ENCODE peak calls at places on chromosomes 11 and 22, in five cellular contexts. One of them, this sample, is unnamed.

GRCh38 chr11:6362185-6362867 is 27.9 kb upstream of the SMPD1 start:
- DNase-seq in caudate nucleus: no peak
- DNase-seq in activated CD8-positive, alpha-beta memory T cell treated with anti-CD3 and anti-CD28 coated beads for 48 hours: no peak
- DNase-seq in NCI-H510A treated with DMSO at 0.1 percent for 48 hours: no peak
- DNase-seq in lower lobe of right lung: peak; percentile 60
- DNase-seq in this sample: no peak

GRCh38 chr11:77672276-77672675 is 34.7 kb upstream of the CLNS1A start:
- DNase-seq in caudate nucleus: no peak
- DNase-seq in activated CD8-positive, alpha-beta memory T cell treated with anti-CD3 and anti-CD28 coated beads for 48 hours: no peak
- DNase-seq in NCI-H510A treated with DMSO at 0.1 percent for 48 hours: no peak
- DNase-seq in lower lobe of right lung: no peak
- DNase-seq in this sample: no peak

GRCh38 chr11:103359221-103359620 is 250.0 kb downstream of the DYNC2H1 start:
- DNase-seq in caudate nucleus: no peak
- DNase-seq in activated CD8-positive, alpha-beta memory T cell treated with anti-CD3 and anti-CD28 coated beads for 48 hours: no peak
- DNase-seq in NCI-H510A treated with DMSO at 0.1 percent for 48 hours: no peak
- DNase-seq in lower lobe of right lung: no peak
- DNase-seq in this sample: no peak

GRCh38 chr11:11170352-11171084 is 182.5 kb downstream of the CSNK2A3 start:
- DNase-seq in caudate nucleus: no peak
- DNase-seq in activated CD8-positive, alpha-beta memory T cell treated with anti-CD3 and anti-CD28 coated beads for 48 hours: no peak
- DNase-seq in NCI-H510A treated with DMSO at 0.1 percent for 48 hours: no peak
- DNase-seq in lower lobe of right lung: no peak
- DNase-seq in this sample: no peak

GRCh38 chr11:129366737-129367597 is 8.7 kb upstream of the BARX2 start:
- DNase-seq in caudate nucleus: no peak
- DNase-seq in activated CD8-positive, alpha-beta memory T cell treated with anti-CD3 and anti-CD28 coated beads for 48 hours: no peak
- DNase-seq in NCI-H510A treated with DMSO at 0.1 percent for 48 hours: no peak
- DNase-seq in lower lobe of right lung: no peak
- DNase-seq in this sample: no peak

GRCh38 chr11:94128171-94128745 is 383 bp upstream of the PANX1 start:
- DNase-seq in caudate nucleus: no peak
- DNase-seq in activated CD8-positive, alpha-beta memory T cell treated with anti-CD3 and anti-CD28 coated beads for 48 hours: no peak
- DNase-seq in NCI-H510A treated with DMSO at 0.1 percent for 48 hours: no peak
- DNase-seq in lower lobe of right lung: peak; percentile 57
- DNase-seq in this sample: no peak

GRCh38 chr11:27209562-27210005 is 153.4 kb downstream of the CCDC34 start:
- DNase-seq in caudate nucleus: no peak
- DNase-seq in activated CD8-positive, alpha-beta memory T cell treated with anti-CD3 and anti-CD28 coated beads for 48 hours: no peak
- DNase-seq in NCI-H510A treated with DMSO at 0.1 percent for 48 hours: no peak
- DNase-seq in lower lobe of right lung: no peak
- DNase-seq in this sample: no peak

GRCh38 chr11:71934213-71934612 is 5.4 kb downstream of the RNF121 start:
- DNase-seq in caudate nucleus: no peak
- DNase-seq in activated CD8-positive, alpha-beta memory T cell treated with anti-CD3 and anti-CD28 coated beads for 48 hours: no peak
- DNase-seq in NCI-H510A treated with DMSO at 0.1 percent for 48 hours: no peak
- DNase-seq in lower lobe of right lung: no peak
- DNase-seq in this sample: no peak

GRCh38 chr11:108751444-108751843 is 86.6 kb downstream of the DDX10 start:
- DNase-seq in caudate nucleus: no peak
- DNase-seq in activated CD8-positive, alpha-beta memory T cell treated with anti-CD3 and anti-CD28 coated beads for 48 hours: no peak
- DNase-seq in NCI-H510A treated with DMSO at 0.1 percent for 48 hours: no peak
- DNase-seq in lower lobe of right lung: no peak
- DNase-seq in this sample: no peak

GRCh38 chr11:12218909-12219308 is 108.5 kb downstream of the MICAL2 start:
- DNase-seq in caudate nucleus: no peak
- DNase-seq in activated CD8-positive, alpha-beta memory T cell treated with anti-CD3 and anti-CD28 coated beads for 48 hours: no peak
- DNase-seq in NCI-H510A treated with DMSO at 0.1 percent for 48 hours: no peak
- DNase-seq in lower lobe of right lung: no peak
- DNase-seq in this sample: no peak

GRCh38 chr11:5881756-5882155 is 1.3 kb downstream of the OR52E4 start:
- DNase-seq in caudate nucleus: no peak
- DNase-seq in activated CD8-positive, alpha-beta memory T cell treated with anti-CD3 and anti-CD28 coated beads for 48 hours: no peak
- DNase-seq in NCI-H510A treated with DMSO at 0.1 percent for 48 hours: no peak
- DNase-seq in lower lobe of right lung: no peak
- DNase-seq in this sample: no peak

GRCh38 chr11:112656772-112657428 is 304.3 kb upstream of the NCAM1 start:
- DNase-seq in caudate nucleus: no peak
- DNase-seq in activated CD8-positive, alpha-beta memory T cell treated with anti-CD3 and anti-CD28 coated beads for 48 hours: no peak
- DNase-seq in NCI-H510A treated with DMSO at 0.1 percent for 48 hours: no peak
- DNase-seq in lower lobe of right lung: no peak
- DNase-seq in this sample: no peak

GRCh38 chr11:19753451-19754041 is 40.9 kb downstream of the NAV2 start:
- DNase-seq in caudate nucleus: no peak
- DNase-seq in activated CD8-positive, alpha-beta memory T cell treated with anti-CD3 and anti-CD28 coated beads for 48 hours: no peak
- DNase-seq in NCI-H510A treated with DMSO at 0.1 percent for 48 hours: no peak
- DNase-seq in lower lobe of right lung: peak; percentile 78
- DNase-seq in this sample: no peak

GRCh38 chr11:4704054-4704789 is at the start of gene MMP26:
- DNase-seq in caudate nucleus: no peak
- DNase-seq in activated CD8-positive, alpha-beta memory T cell treated with anti-CD3 and anti-CD28 coated beads for 48 hours: no peak
- DNase-seq in NCI-H510A treated with DMSO at 0.1 percent for 48 hours: peak; percentile 99
- DNase-seq in lower lobe of right lung: no peak
- DNase-seq in this sample: no peak

GRCh38 chr11:12723410-12724297 is 49.4 kb downstream of the TEAD1 start:
- DNase-seq in caudate nucleus: no peak
- DNase-seq in activated CD8-positive, alpha-beta memory T cell treated with anti-CD3 and anti-CD28 coated beads for 48 hours: no peak
- DNase-seq in NCI-H510A treated with DMSO at 0.1 percent for 48 hours: no peak
- DNase-seq in lower lobe of right lung: no peak
- DNase-seq in this sample: no peak

GRCh38 chr11:119091966-119092879 is 7.5 kb downstream of the HMBS start:
- DNase-seq in caudate nucleus: no peak
- DNase-seq in activated CD8-positive, alpha-beta memory T cell treated with anti-CD3 and anti-CD28 coated beads for 48 hours: no peak
- DNase-seq in NCI-H510A treated with DMSO at 0.1 percent for 48 hours: no peak
- DNase-seq in lower lobe of right lung: no peak
- DNase-seq in this sample: no peak

GRCh38 chr11:92131289-92131890 is 93.2 kb upstream of the FAT3 start:
- DNase-seq in caudate nucleus: no peak
- DNase-seq in activated CD8-positive, alpha-beta memory T cell treated with anti-CD3 and anti-CD28 coated beads for 48 hours: no peak
- DNase-seq in NCI-H510A treated with DMSO at 0.1 percent for 48 hours: no peak
- DNase-seq in lower lobe of right lung: no peak
- DNase-seq in this sample: no peak

GRCh38 chr11:69344570-69345145 is 50.7 kb downstream of the MYEOV start:
- DNase-seq in caudate nucleus: no peak
- DNase-seq in activated CD8-positive, alpha-beta memory T cell treated with anti-CD3 and anti-CD28 coated beads for 48 hours: no peak
- DNase-seq in NCI-H510A treated with DMSO at 0.1 percent for 48 hours: no peak
- DNase-seq in lower lobe of right lung: no peak
- DNase-seq in this sample: peak; percentile 24

GRCh38 chr11:8317164-8317563 is 53.5 kb upstream of the LMO1 start:
- DNase-seq in caudate nucleus: no peak
- DNase-seq in activated CD8-positive, alpha-beta memory T cell treated with anti-CD3 and anti-CD28 coated beads for 48 hours: no peak
- DNase-seq in NCI-H510A treated with DMSO at 0.1 percent for 48 hours: no peak
- DNase-seq in lower lobe of right lung: no peak
- DNase-seq in this sample: no peak

GRCh38 chr11:113314389-113315301 is at the start of gene TTC12:
- DNase-seq in caudate nucleus: peak; percentile 75
- DNase-seq in activated CD8-positive, alpha-beta memory T cell treated with anti-CD3 and anti-CD28 coated beads for 48 hours: peak; percentile 92
- DNase-seq in NCI-H510A treated with DMSO at 0.1 percent for 48 hours: peak; percentile 93
- DNase-seq in lower lobe of right lung: peak; percentile 96
- DNase-seq in this sample: peak; percentile 96

GRCh38 chr11:101128571-101129202 is 926 bp downstream of the PGR start:
- DNase-seq in caudate nucleus: no peak
- DNase-seq in activated CD8-positive, alpha-beta memory T cell treated with anti-CD3 and anti-CD28 coated beads for 48 hours: no peak
- DNase-seq in NCI-H510A treated with DMSO at 0.1 percent for 48 hours: no peak
- DNase-seq in lower lobe of right lung: peak; percentile 44
- DNase-seq in this sample: no peak

GRCh38 chr11:94473177-94473799 is 20.4 kb downstream of the MRE11 start:
- DNase-seq in caudate nucleus: no peak
- DNase-seq in activated CD8-positive, alpha-beta memory T cell treated with anti-CD3 and anti-CD28 coated beads for 48 hours: no peak
- DNase-seq in NCI-H510A treated with DMSO at 0.1 percent for 48 hours: no peak
- DNase-seq in lower lobe of right lung: no peak
- DNase-seq in this sample: no peak

GRCh38 chr22:28381427-28382167 is 298.0 kb downstream of the TTC28 start:
- DNase-seq in caudate nucleus: no peak
- DNase-seq in activated CD8-positive, alpha-beta memory T cell treated with anti-CD3 and anti-CD28 coated beads for 48 hours: no peak
- DNase-seq in NCI-H510A treated with DMSO at 0.1 percent for 48 hours: no peak
- DNase-seq in lower lobe of right lung: no peak
- DNase-seq in this sample: no peak

GRCh38 chr22:41382098-41382578 is 396 bp downstream of the TEF start:
- DNase-seq in caudate nucleus: peak; percentile 73
- DNase-seq in activated CD8-positive, alpha-beta memory T cell treated with anti-CD3 and anti-CD28 coated beads for 48 hours: peak; percentile 25
- DNase-seq in NCI-H510A treated with DMSO at 0.1 percent for 48 hours: no peak
- DNase-seq in lower lobe of right lung: peak; percentile 81
- DNase-seq in this sample: no peak

GRCh38 chr11:48116843-48117242 is 99.8 kb upstream of the OR4B1 start:
- DNase-seq in caudate nucleus: no peak
- DNase-seq in activated CD8-positive, alpha-beta memory T cell treated with anti-CD3 and anti-CD28 coated beads for 48 hours: no peak
- DNase-seq in NCI-H510A treated with DMSO at 0.1 percent for 48 hours: no peak
- DNase-seq in lower lobe of right lung: no peak
- DNase-seq in this sample: no peak

GRCh38 chr22:30223303-30223702 is 23.3 kb downstream of the LIF start:
- DNase-seq in caudate nucleus: no peak
- DNase-seq in activated CD8-positive, alpha-beta memory T cell treated with anti-CD3 and anti-CD28 coated beads for 48 hours: no peak
- DNase-seq in NCI-H510A treated with DMSO at 0.1 percent for 48 hours: no peak
- DNase-seq in lower lobe of right lung: no peak
- DNase-seq in this sample: no peak

GRCh38 chr11:66291706-66292542 is at the start of gene TMEM151A:
- DNase-seq in caudate nucleus: no peak
- DNase-seq in activated CD8-positive, alpha-beta memory T cell treated with anti-CD3 and anti-CD28 coated beads for 48 hours: no peak
- DNase-seq in NCI-H510A treated with DMSO at 0.1 percent for 48 hours: peak; percentile 43
- DNase-seq in lower lobe of right lung: no peak
- DNase-seq in this sample: no peak

GRCh38 chr11:8934735-8935478 is 2.2 kb upstream of the C11orf16 start:
- DNase-seq in caudate nucleus: no peak
- DNase-seq in activated CD8-positive, alpha-beta memory T cell treated with anti-CD3 and anti-CD28 coated beads for 48 hours: no peak
- DNase-seq in NCI-H510A treated with DMSO at 0.1 percent for 48 hours: no peak
- DNase-seq in lower lobe of right lung: no peak
- DNase-seq in this sample: no peak

GRCh38 chr11:60251485-60252207 is 8.7 kb upstream of the MS4A4E start:
- DNase-seq in caudate nucleus: no peak
- DNase-seq in activated CD8-positive, alpha-beta memory T cell treated with anti-CD3 and anti-CD28 coated beads for 48 hours: no peak
- DNase-seq in NCI-H510A treated with DMSO at 0.1 percent for 48 hours: no peak
- DNase-seq in lower lobe of right lung: no peak
- DNase-seq in this sample: no peak

GRCh38 chr11:130830563-130830950 is 85.7 kb downstream of the SNX19 start:
- DNase-seq in caudate nucleus: no peak
- DNase-seq in activated CD8-positive, alpha-beta memory T cell treated with anti-CD3 and anti-CD28 coated beads for 48 hours: no peak
- DNase-seq in NCI-H510A treated with DMSO at 0.1 percent for 48 hours: no peak
- DNase-seq in lower lobe of right lung: no peak
- DNase-seq in this sample: no peak

GRCh38 chr11:71238285-71238875 is 14.0 kb downstream of the SHANK2 start:
- DNase-seq in caudate nucleus: no peak
- DNase-seq in activated CD8-positive, alpha-beta memory T cell treated with anti-CD3 and anti-CD28 coated beads for 48 hours: no peak
- DNase-seq in NCI-H510A treated with DMSO at 0.1 percent for 48 hours: no peak
- DNase-seq in lower lobe of right lung: no peak
- DNase-seq in this sample: peak; percentile 30

GRCh38 chr11:122617926-122618325 is 37.6 kb upstream of the UBASH3B start:
- DNase-seq in caudate nucleus: no peak
- DNase-seq in activated CD8-positive, alpha-beta memory T cell treated with anti-CD3 and anti-CD28 coated beads for 48 hours: no peak
- DNase-seq in NCI-H510A treated with DMSO at 0.1 percent for 48 hours: no peak
- DNase-seq in lower lobe of right lung: no peak
- DNase-seq in this sample: no peak

GRCh38 chr11:32259641-32260081 is 168.8 kb downstream of the RCN1 start:
- DNase-seq in caudate nucleus: no peak
- DNase-seq in activated CD8-positive, alpha-beta memory T cell treated with anti-CD3 and anti-CD28 coated beads for 48 hours: no peak
- DNase-seq in NCI-H510A treated with DMSO at 0.1 percent for 48 hours: no peak
- DNase-seq in lower lobe of right lung: peak; percentile 73
- DNase-seq in this sample: no peak

GRCh38 chr22:24232124-24232523 is 12.8 kb downstream of the GGT5 start:
- DNase-seq in caudate nucleus: no peak
- DNase-seq in activated CD8-positive, alpha-beta memory T cell treated with anti-CD3 and anti-CD28 coated beads for 48 hours: no peak
- DNase-seq in NCI-H510A treated with DMSO at 0.1 percent for 48 hours: no peak
- DNase-seq in lower lobe of right lung: no peak
- DNase-seq in this sample: no peak

This sample was measured in chondrocyte.